ENCODE peak calls at places on chromosomes 12 and 14, in four cellular contexts. Y, B, X and G are unnamed samples.

GRCh38 chr14:104370256-104370870 is 209.2 kb upstream of the C14orf180 start:
- DNase-seq in Y (no peak), X (peak; percentile 59), B (no peak), G (no peak)

GRCh38 chr12:47270782-47271664 is 191.3 kb upstream of the AMIGO2 start:
- DNase-seq in Y (no peak), B (no peak), X (no peak), G (no peak)

GRCh38 chr14:44782775-44783238 is 178.9 kb downstream of the KLHL28 start:
- DNase-seq in X (no peak), B (no peak), Y (no peak), G (no peak)

GRCh38 chr12:12032260-12032761 is 38.4 kb upstream of the BCL2L14 start:
- DNase-seq in X (no peak), B (no peak), Y (no peak), G (peak; percentile 17)

GRCh38 chr14:50312734-50313054 is 570 bp downstream of the DMAC2L start:
- DNase-seq in Y (no peak), B (no peak), X (no peak), G (no peak)

GRCh38 chr12:62817556-62818271 is 117.2 kb downstream of the PPM1H start:
- DNase-seq in Y (peak; percentile 37), B (no peak), X (no peak), G (no peak)

GRCh38 chr14:104889374-104889755 is 24.3 kb downstream of the CEP170B start:
- DNase-seq in X (peak; percentile 88), Y (no peak), B (peak; percentile 8), G (no peak)

GRCh38 chr12:3962661-3963483 is 89.7 kb upstream of the PARP11 start:
- DNase-seq in X (no peak), B (no peak), Y (no peak), G (peak; percentile 25)

GRCh38 chr14:77037886-77038511 is 9.5 kb upstream of the IRF2BPL start:
- DNase-seq in Y (peak; percentile 24), B (no peak), X (no peak), G (no peak)

GRCh38 chr12:77120156-77120555 is 54.8 kb upstream of the E2F7 start:
- DNase-seq in X (no peak), B (no peak), Y (no peak), G (no peak)

GRCh38 chr14:75050852-75051555 is at the start of gene MLH3:
- DNase-seq in Y (peak; percentile 84), B (peak; percentile 86), X (no peak), G (peak; percentile 82)

GRCh38 chr12:32467959-32468863 is 68.9 kb downstream of the FGD4 start:
- DNase-seq in B (no peak), Y (no peak), X (no peak), G (no peak)

GRCh38 chr14:95784137-95784536 is 70.2 kb upstream of the TCL1A start:
- DNase-seq in X (no peak), Y (no peak), B (no peak), G (peak; percentile 17)

GRCh38 chr14:78959674-78960264 is 789.6 kb downstream of the NRXN3 start:
- DNase-seq in Y (peak; percentile 38), B (peak; percentile 55), X (no peak), G (peak; percentile 74)

GRCh38 chr12:127205781-127206535 is 1061.0 kb upstream of the TMEM132C start:
- DNase-seq in X (no peak), B (no peak), Y (no peak), G (no peak)

GRCh38 chr14:22536853-22537338 is 52.1 kb downstream of the DAD1 start:
- DNase-seq in Y (peak; percentile 70), B (peak; percentile 57), X (no peak), G (peak; percentile 33)

GRCh38 chr12:53160000-53160399 is 20.5 kb upstream of the ZNF740 start:
- DNase-seq in B (no peak), X (no peak), Y (no peak), G (no peak)

GRCh38 chr14:74083784-74084276 is 423 bp downstream of the ALDH6A1 start:
- DNase-seq in Y (no peak), B (no peak), X (no peak), G (no peak)

GRCh38 chr12:76024102-76024781 is 7.3 kb downstream of the PHLDA1 start:
- DNase-seq in B (no peak), Y (no peak), X (no peak), G (no peak)

GRCh38 chr12:96093543-96094196 is 58.3 kb upstream of the LTA4H start:
- DNase-seq in B (no peak), Y (no peak), X (no peak), G (no peak)

GRCh38 chr12:124567035-124567672 is at the start of gene NCOR2:
- DNase-seq in Y (no peak), B (peak; percentile 51), X (no peak), G (peak; percentile 35)

GRCh38 chr12:22333186-22333745 is 1.2 kb downstream of the ST8SIA1 start:
- DNase-seq in B (no peak), X (no peak), Y (no peak), G (no peak)

GRCh38 chr12:25938581-25938980 is 19.9 kb upstream of the RASSF8 start:
- DNase-seq in X (no peak), Y (no peak), B (no peak), G (no peak)

GRCh38 chr12:14257734-14258467 is 107.6 kb upstream of the ATF7IP start:
- DNase-seq in B (peak; percentile 86), Y (peak; percentile 97), X (no peak), G (peak; percentile 97)
- TF ChIP-seq CTCF in B (no peak), Y (peak; percentile 8), X (peak; percentile 23), G (no peak)

DNA sequence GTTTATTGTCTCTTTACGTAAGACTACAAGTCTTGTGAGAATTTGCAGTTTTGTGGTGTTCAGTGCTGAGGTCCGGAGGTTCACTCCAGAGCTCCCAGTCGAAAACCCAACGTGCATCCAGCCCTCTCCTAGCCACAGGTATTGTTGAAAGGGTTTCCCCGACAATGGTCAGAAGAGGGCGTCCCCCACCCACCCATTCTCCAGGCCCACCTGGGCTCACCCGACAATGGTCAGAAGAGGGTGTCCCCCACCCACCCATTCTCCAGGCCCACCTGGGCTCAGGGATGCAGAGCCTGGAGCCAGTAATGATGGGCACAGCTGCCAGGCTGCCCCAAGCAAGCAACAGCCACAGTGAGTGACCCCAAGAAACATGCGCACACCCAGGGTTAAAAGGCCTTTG is 126.8 kb upstream of the EVL start:
- DNase-seq in Y (no peak), B (no peak), X (no peak), G (no peak)
- TF ChIP-seq CTCF in Y (no peak), B (no peak), X (no peak), G (no peak)

GRCh38 chr12:121356657-121357056 is 4.4 kb upstream of the ANAPC5 start:
- DNase-seq in B (no peak), Y (no peak), X (no peak), G (no peak)

GRCh38 chr12:121355818-121356217 is 3.6 kb upstream of the ANAPC5 start:
- DNase-seq in B (no peak), Y (no peak), X (no peak), G (no peak)

GRCh38 chr12:121357331-121357730 is 5.1 kb upstream of the ANAPC5 start:
- DNase-seq in B (no peak), Y (no peak), X (no peak), G (no peak)

GRCh38 chr12:121352053-121353018 is at the start of gene ANAPC5:
- DNase-seq in Y (peak; percentile 96), X (peak; percentile 97), B (peak; percentile 94), G (peak; percentile 94)

GRCh38 chr12:121358093-121358492 is 5.9 kb upstream of the ANAPC5 start:
- DNase-seq in Y (no peak), B (no peak), X (no peak), G (no peak)
- TF ChIP-seq CTCF in Y (no peak), B (no peak), X (no peak), G (no peak)

DNA sequence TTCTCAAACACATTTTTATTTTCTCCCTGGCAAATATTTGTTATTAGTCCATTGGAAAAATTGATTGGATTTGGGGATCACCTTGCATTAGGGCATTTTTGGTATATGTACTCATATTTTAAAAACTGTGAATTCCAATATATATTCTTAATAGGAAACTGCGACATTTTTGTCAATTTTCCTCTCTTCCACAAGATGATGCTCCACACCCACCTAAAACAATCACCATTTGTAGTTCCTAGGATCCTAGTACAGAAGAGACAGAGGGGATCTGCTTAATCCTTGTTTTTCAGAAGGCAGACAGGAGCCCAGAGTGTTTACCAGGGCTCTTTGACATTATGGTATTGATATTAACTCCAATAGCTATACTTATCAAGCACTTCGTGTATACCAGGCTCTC is 22.8 kb upstream of the OASL start:
- DNase-seq in Y (no peak), X (no peak), B (no peak), G (no peak)
- TF ChIP-seq CTCF in Y (peak; percentile 43), X (peak; percentile 67), B (no peak), G (no peak)